ENCODE peak calls at places on chromosome 14, in six cellular contexts. I is body of pancreas, B is GM12878, A is WERI-Rb-1, L is left ventricle myocardium inferior, Q is PC-9. E is an unnamed sample.

GRCh38 chr14:51680031-51680430 is 28.3 kb downstream of the FRMD6 start:
- DNase-seq in B (no peak), I (no peak), L (no peak), Q (no peak), A (no peak), E (no peak)

GRCh38 chr14:81980601-81981310 is 447.1 kb upstream of the SEL1L start:
- DNase-seq in I (peak; percentile 5), A (no peak), L (no peak), Q (no peak), B (no peak), E (no peak)

GRCh38 chr14:36498938-36499337 is 21.1 kb downstream of the NKX2-1 start:
- DNase-seq in L (no peak), B (no peak), I (no peak), A (no peak), Q (no peak), E (no peak)

GRCh38 chr14:68987653-68988036 is 8.5 kb upstream of the ACTN1 start:
- DNase-seq in A (peak; percentile 41), B (no peak), L (no peak), Q (no peak), I (no peak), E (peak; percentile 11)

GRCh38 chr14:101711041-101711861 is 50.3 kb upstream of the PPP2R5C start:
- DNase-seq in I (no peak), A (peak; percentile 61), Q (no peak), B (no peak), L (no peak), E (no peak)

GRCh38 chr14:28776482-28777266 is 10.1 kb downstream of the FOXG1 start:
- DNase-seq in B (no peak), L (no peak), A (no peak), I (no peak), Q (no peak), E (no peak)

GRCh38 chr14:67270933-67271332 is 29.7 kb downstream of the PALS1 start:
- DNase-seq in A (no peak), B (no peak), L (no peak), Q (no peak), I (no peak), E (no peak)

GRCh38 chr14:35553808-35554207 is 19.8 kb downstream of the INSM2 start:
- DNase-seq in A (no peak), I (no peak), B (no peak), Q (no peak), L (no peak), E (no peak)

GRCh38 chr14:75800792-75801191 is 139.7 kb downstream of the TTLL5 start:
- DNase-seq in L (no peak), A (peak; percentile 19), B (no peak), Q (no peak), I (no peak), E (no peak)

GRCh38 chr14:97158102-97158501 is 360.9 kb downstream of the VRK1 start:
- DNase-seq in Q (no peak), B (no peak), A (no peak), L (no peak), I (no peak), E (no peak)

GRCh38 chr14:80211143-80212024 is at the start of gene DIO2:
- DNase-seq in B (no peak), I (peak; percentile 60), L (peak; percentile 56), A (no peak), Q (no peak), E (no peak)
- H3K4me3 ChIP-seq in B (no peak within 1 kb of the TSS), I (no peak within 1 kb of the TSS), L (peak within 1 kb of the TSS; percentile 58), A (no peak within 1 kb of the TSS), Q (no peak within 1 kb of the TSS), E (no peak within 1 kb of the TSS)

GRCh38 chr14:106652494-106652893 is 1126.1 kb downstream of the TMEM121 start:
- DNase-seq in B (peak; percentile 42), I (no peak), A (no peak), L (no peak), Q (no peak), E (peak; percentile 61)

GRCh38 chr14:106662947-106663346 is 1136.6 kb downstream of the TMEM121 start:
- DNase-seq in A (no peak), I (no peak), B (no peak), L (no peak), Q (no peak), E (no peak)

GRCh38 chr14:106657460-106657859 is 1131.1 kb downstream of the TMEM121 start:
- DNase-seq in Q (no peak), I (peak; percentile 23), L (no peak), B (no peak), A (peak; percentile 21), E (peak; percentile 54)
- TF ChIP-seq CTCF in Q (peak; percentile 25), I (peak; percentile 8), L (no peak), B (peak; percentile 81), A (peak; percentile 47), E (peak; percentile 61)

GRCh38 chr14:85535316-85535715 is 5.4 kb downstream of the FLRT2 start:
- DNase-seq in B (no peak), Q (no peak), I (no peak), L (no peak), A (no peak), E (no peak)
- H3K4me3 ChIP-seq in B (no peak overlapping the region), Q (no peak overlapping the region), I (peak overlapping the region; percentile 55), L (peak overlapping the region; percentile 73), A (no peak overlapping the region), E (no peak overlapping the region)

GRCh38 chr14:70619708-70620107 is 19.3 kb upstream of the MED6 start:
- DNase-seq in A (no peak), L (no peak), I (no peak), B (no peak), Q (no peak), E (no peak)
- TF ChIP-seq CTCF in A (no peak), L (no peak), I (no peak), B (no peak), Q (no peak), E (no peak)

GRCh38 chr14:21096889-21097615 is 1.4 kb downstream of the ZNF219 start:
- DNase-seq in B (no peak), L (no peak), I (no peak), A (peak; percentile 17), Q (no peak), E (no peak)
- H3K4me3 ChIP-seq in B (no peak overlapping the region), L (peak overlapping the region; percentile 71), I (no peak overlapping the region), A (peak overlapping the region; percentile 74), Q (no peak overlapping the region), E (peak overlapping the region; percentile 11)

GRCh38 chr14:71441142-71441541 is 491.1 kb upstream of the RGS6 start:
- DNase-seq in A (no peak), B (no peak), L (no peak), I (no peak), Q (no peak), E (no peak)
- TF ChIP-seq CTCF in A (no peak), B (no peak), L (no peak), I (no peak), Q (no peak), E (no peak)

GRCh38 chr14:23578560-23579310 is at the start of gene JPH4:
- DNase-seq in A (peak; percentile 51), Q (no peak), B (no peak), L (no peak), I (no peak), E (no peak)
- H3K4me3 ChIP-seq in A (peak within 1 kb of the TSS; percentile 63), Q (no peak within 1 kb of the TSS), B (peak within 1 kb of the TSS; percentile 44), L (peak within 1 kb of the TSS; percentile 57), I (no peak within 1 kb of the TSS), E (peak within 1 kb of the TSS; percentile 50)

GRCh38 chr14:21233457-21234076 is 35.7 kb downstream of the HNRNPC start:
- DNase-seq in Q (no peak), L (no peak), A (peak; percentile 28), I (no peak), B (no peak), E (no peak)
- TF ChIP-seq CTCF in Q (no peak), L (peak; percentile 52), A (peak; percentile 49), I (peak; percentile 16), B (peak; percentile 13), E (no peak)

DNA sequence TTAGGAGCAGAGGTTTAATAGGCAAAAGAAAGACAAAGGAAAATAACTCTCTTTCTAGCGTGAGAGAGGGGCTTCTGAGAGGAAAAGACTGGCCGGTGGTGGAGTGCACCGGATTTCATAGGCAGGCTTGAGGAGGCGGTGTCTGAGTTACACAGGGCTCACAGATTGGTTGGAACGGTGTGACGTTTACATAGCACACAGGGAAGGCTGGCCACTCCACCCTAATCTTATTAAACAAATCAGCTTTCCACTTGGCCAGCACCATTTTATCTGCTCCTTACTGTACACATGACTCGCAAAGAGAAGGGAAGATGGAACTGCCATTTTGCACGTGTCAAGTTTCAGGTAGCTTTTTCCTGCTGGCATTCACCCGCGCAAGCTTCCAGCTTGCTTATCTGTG is 587.7 kb downstream of the RPL10L start:
- DNase-seq in L (no peak), Q (no peak), I (peak; percentile 6), B (no peak), A (peak; percentile 6), E (no peak)
- H3K4me3 ChIP-seq in L (no peak overlapping the region), Q (no peak overlapping the region), I (no peak overlapping the region), B (no peak overlapping the region), A (no peak overlapping the region), E (no peak overlapping the region)

DNA sequence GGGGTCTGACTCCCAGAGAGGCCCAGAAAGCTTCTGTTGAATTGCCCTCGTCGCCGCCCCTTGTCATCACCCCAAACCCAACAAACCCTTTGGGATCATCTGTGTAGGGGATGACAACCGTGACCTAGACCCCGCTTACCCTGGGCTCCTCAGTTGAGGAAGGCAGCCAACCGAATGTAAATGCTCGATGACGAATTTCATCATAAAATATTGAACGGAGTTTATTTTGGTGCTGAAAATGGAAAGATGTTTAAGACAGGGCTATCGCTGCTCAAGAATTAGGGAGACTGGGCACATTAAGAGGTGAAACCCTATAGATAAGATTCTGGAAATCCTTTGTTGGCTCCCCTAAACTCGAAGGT is 512 bp downstream of the ACTR10 start:
- DNase-seq in L (no peak), I (no peak), B (no peak), Q (peak; percentile 39), A (no peak), E (no peak)
- TF ChIP-seq CTCF in L (no peak), I (no peak), B (no peak), Q (no peak), A (no peak), E (no peak)